ENCODE peak calls at places on chromosomes 3 and 15, in nine cellular contexts. X is T-helper 17 cell; T is B cell; A is stimulated activated naive CD8-positive, alpha-beta T cell treated with anti-CD3 and anti-CD28 coated beads, Interleukin-15, Interleukin-2, amounts not matched to agents 100 U/mL and 50 U/mL, for 24 hours; U is activated naive CD8-positive, alpha-beta T cell treated with anti-CD3 and anti-CD28 coated beads, Interleukin-2, amount 50 U/mL, for 24 hours; H is stimulated activated naive B cell treated with anti-CD40 and anti-IgM and Interleukin-4, amounts not matched to agents 10 μg/mL and 1 μg/mL and 100 μg/mL, for 72 hours; S is A549; L is right lobe of liver; C is activated CD8-positive, alpha-beta memory T cell treated with anti-CD3 and anti-CD28 coated beads, Interleukin-2, amount 10 ng/mL, durations not matched to agents 7 days and 5 days. N is an unnamed sample.

GRCh38 chr3:128486692-128487537 is 6.1 kb downstream of the GATA2 start:
- ATAC-seq in X (peak; percentile 29), T (no peak), A (no peak), U (no peak), H (peak; percentile 20), S (peak; percentile 56), L (peak; percentile 6), C (peak; percentile 13), N (peak; percentile 28)

GRCh38 chr15:29656636-29657475 is 165.4 kb downstream of the TJP1 start:
- ATAC-seq in X (no peak), T (no peak), A (no peak), U (no peak), H (no peak), S (peak; percentile 99), L (no peak), C (no peak), N (no peak)

GRCh38 chr3:129615751-129616281 is 9.3 kb upstream of the PLXND1 start:
- ATAC-seq in X (no peak), T (no peak), A (no peak), U (no peak), H (no peak), S (peak; percentile 32), L (peak; percentile 17), C (no peak), N (no peak)

GRCh38 chr3:44236485-44236908 is 5.2 kb upstream of the TOPAZ1 start:
- ATAC-seq in X (no peak), T (no peak), A (no peak), U (no peak), H (no peak), S (no peak), L (no peak), C (no peak), N (no peak)

GRCh38 chr3:112334709-112335108 is 1.8 kb downstream of the CD200 start:
- ATAC-seq in X (no peak), T (no peak), A (no peak), U (no peak), H (no peak), S (no peak), L (no peak), C (no peak), N (no peak)

GRCh38 chr3:154901263-154901662 is 178.9 kb upstream of the MME start:
- ATAC-seq in X (no peak), T (no peak), A (no peak), U (no peak), H (no peak), S (no peak), L (no peak), C (no peak), N (peak; percentile 40)

GRCh38 chr15:29473621-29474105 is 204.0 kb upstream of the NSMCE3 start:
- ATAC-seq in X (no peak), T (no peak), A (no peak), U (no peak), H (no peak), S (no peak), L (no peak), C (no peak), N (no peak)

GRCh38 chr3:44031387-44032380 is 210.0 kb upstream of the TOPAZ1 start:
- ATAC-seq in X (no peak), T (no peak), A (no peak), U (no peak), H (peak; percentile 27), S (no peak), L (no peak), C (no peak), N (no peak)

GRCh38 chr15:30997270-30997669 is 5.8 kb upstream of the MTMR10 start:
- ATAC-seq in X (no peak), T (no peak), A (no peak), U (no peak), H (peak; percentile 34), S (peak; percentile 45), L (no peak), C (peak; percentile 33), N (no peak)

GRCh38 chr15:45378149-45378912 is at the start of gene GATM:
- ATAC-seq in X (peak; percentile 79), T (peak; percentile 86), A (peak; percentile 79), U (peak; percentile 74), H (peak; percentile 83), S (peak; percentile 99), L (peak; percentile 85), C (peak; percentile 88), N (peak; percentile 100)

GRCh38 chr3:52986938-52987337 is 58.9 kb downstream of the SFMBT1 start:
- ATAC-seq in X (no peak), T (no peak), A (no peak), U (no peak), H (no peak), S (no peak), L (no peak), C (no peak), N (peak; percentile 55)

GRCh38 chr3:28268989-28269388 is 27.6 kb downstream of the CMC1 start:
- ATAC-seq in X (no peak), T (no peak), A (no peak), U (no peak), H (no peak), S (peak; percentile 82), L (no peak), C (no peak), N (no peak)

GRCh38 chr3:17949116-17949515 is 206.7 kb upstream of the TBC1D5 start:
- ATAC-seq in X (no peak), T (no peak), A (no peak), U (no peak), H (peak; percentile 82), S (no peak), L (no peak), C (no peak), N (no peak)

GRCh38 chr3:124636101-124636862 is 94.0 kb upstream of the UMPS start:
- ATAC-seq in X (no peak), T (no peak), A (no peak), U (no peak), H (no peak), S (peak; percentile 40), L (no peak), C (no peak), N (no peak)

N was measured in SK-N-SH treated with all-trans-retinoic acid at 6 μM for 48 hours.